ENCODE peak calls at places on chromosomes 16 and 17, in nine cellular contexts. J is activated naive CD4-positive, alpha-beta T cell; L is GM13977; C is fibroblast of lung; A is WTC11; P is endothelial cell; U is NCI-H1930; D is AG08395; M is stimulated activated CD4-positive, alpha-beta T cell treated with anti-CD3 and anti-CD28 coated beads, Interleukin-4, amount 100 ng/mL, for 24 hours. V is an unnamed sample.

GRCh38 chr17:12887088-12887487 is 97.8 kb downstream of the ARHGAP44 start:
- DNase-seq in J (no peak), L (no peak), C (no peak), A (no peak), P (no peak), U (no peak), D (no peak), M (no peak), V (no peak)

GRCh38 chr16:81005644-81006471 is 827 bp downstream of the CMC2 start:
- DNase-seq in J (no peak), L (no peak), C (no peak), A (no peak), P (no peak), U (no peak), D (no peak), M (no peak), V (peak; percentile 9)

GRCh38 chr17:49996495-49997255 is 1.7 kb upstream of the DLX3 start:
- DNase-seq in J (peak; percentile 68), L (peak; percentile 80), C (no peak), A (peak; percentile 80), P (peak; percentile 85), U (no peak), D (peak; percentile 71), M (peak; percentile 73), V (peak; percentile 49)

GRCh38 chr16:2816751-2817495 is at the start of gene PRSS21:
- DNase-seq in J (no peak), L (peak; percentile 69), C (no peak), A (peak; percentile 67), P (no peak), U (peak; percentile 27), D (no peak), M (peak; percentile 22), V (no peak)

GRCh38 chr16:57667526-57668258 is 414 bp upstream of the ADGRG3 start:
- DNase-seq in J (no peak), L (no peak), C (no peak), A (peak; percentile 66), P (no peak), U (no peak), D (no peak), M (no peak), V (no peak)

GRCh38 chr16:55149622-55150021 is 174.4 kb upstream of the IRX6 start:
- DNase-seq in J (no peak), L (no peak), C (no peak), A (no peak), P (no peak), U (no peak), D (no peak), M (no peak), V (no peak)

GRCh38 chr16:2374644-2375043 is 34.1 kb upstream of the ABCA3 start:
- DNase-seq in J (no peak), L (no peak), C (no peak), A (no peak), P (no peak), U (no peak), D (no peak), M (no peak), V (no peak)

GRCh38 chr16:83808573-83809014 is 816 bp downstream of the HSBP1 start:
- DNase-seq in J (no peak), L (no peak), C (no peak), A (no peak), P (no peak), U (no peak), D (no peak), M (no peak), V (no peak)

GRCh38 chr16:85536411-85537330 is 76.5 kb upstream of the GSE1 start:
- DNase-seq in J (no peak), L (no peak), C (no peak), A (no peak), P (no peak), U (no peak), D (no peak), M (no peak), V (no peak)

GRCh38 chr17:7445011-7445927 is at the start of gene CHRNB1:
- DNase-seq in J (no peak), L (peak; percentile 74), C (peak; percentile 52), A (peak; percentile 93), P (peak; percentile 79), U (no peak), D (peak; percentile 66), M (no peak), V (peak; percentile 94)

GRCh38 chr16:79997257-79997656 is 396.7 kb upstream of the MAF start:
- DNase-seq in J (no peak), L (no peak), C (peak; percentile 15), A (peak; percentile 37), P (no peak), U (no peak), D (peak; percentile 24), M (no peak), V (peak; percentile 24)

GRCh38 chr17:62671553-62671952 is 44.1 kb downstream of the MRC2 start:
- DNase-seq in J (no peak), L (no peak), C (peak; percentile 17), A (no peak), P (no peak), U (no peak), D (no peak), M (no peak), V (no peak)